ENCODE peak calls at places on chromosome 13, in six cellular contexts. One of them, this sample, is unnamed.

GRCh38 chr13:33543089-33543459 is 257.5 kb upstream of the STARD13 start:
- DNase-seq in progenitor cell of endocrine pancreas: no peak
- DNase-seq in endothelial cell of umbilical vein: no peak
- DNase-seq in immature natural killer cell: no peak
- DNase-seq in PC-3: no peak
- DNase-seq in activated CD4-positive, CD25-positive, alpha-beta regulatory T cell treated with anti-CD3 and anti-CD28 coated beads, Interleukin-2, amount 50 U/mL, for 72 hours: no peak
- DNase-seq in this sample: no peak

GRCh38 chr13:114152831-114153371 is 20.5 kb upstream of the RASA3 start:
- DNase-seq in activated CD4-positive, CD25-positive, alpha-beta regulatory T cell treated with anti-CD3 and anti-CD28 coated beads, Interleukin-2, amount 50 U/mL, for 72 hours: no peak
- DNase-seq in progenitor cell of endocrine pancreas: no peak
- DNase-seq in endothelial cell of umbilical vein: no peak
- DNase-seq in immature natural killer cell: peak; percentile 55
- DNase-seq in PC-3: no peak
- DNase-seq in this sample: no peak

GRCh38 chr13:29435125-29435911 is 160.2 kb downstream of the SLC7A1 start:
- DNase-seq in progenitor cell of endocrine pancreas: no peak
- DNase-seq in immature natural killer cell: no peak
- DNase-seq in activated CD4-positive, CD25-positive, alpha-beta regulatory T cell treated with anti-CD3 and anti-CD28 coated beads, Interleukin-2, amount 50 U/mL, for 72 hours: no peak
- DNase-seq in PC-3: peak; percentile 16
- DNase-seq in endothelial cell of umbilical vein: no peak
- DNase-seq in this sample: no peak

GRCh38 chr13:113192902-113193301 is 15.6 kb downstream of the PCID2 start:
- DNase-seq in PC-3: peak; percentile 69
- DNase-seq in endothelial cell of umbilical vein: no peak
- DNase-seq in activated CD4-positive, CD25-positive, alpha-beta regulatory T cell treated with anti-CD3 and anti-CD28 coated beads, Interleukin-2, amount 50 U/mL, for 72 hours: no peak
- DNase-seq in progenitor cell of endocrine pancreas: no peak
- DNase-seq in immature natural killer cell: no peak
- DNase-seq in this sample: no peak

GRCh38 chr13:100156786-100157185 is 67.9 kb downstream of the PCCA start:
- DNase-seq in progenitor cell of endocrine pancreas: no peak
- DNase-seq in PC-3: peak; percentile 82
- DNase-seq in activated CD4-positive, CD25-positive, alpha-beta regulatory T cell treated with anti-CD3 and anti-CD28 coated beads, Interleukin-2, amount 50 U/mL, for 72 hours: no peak
- DNase-seq in immature natural killer cell: no peak
- DNase-seq in endothelial cell of umbilical vein: peak; percentile 3
- DNase-seq in this sample: peak; percentile 80

GRCh38 chr13:30038884-30039283 is 188.5 kb upstream of the UBL3 start:
- DNase-seq in PC-3: no peak
- DNase-seq in immature natural killer cell: no peak
- DNase-seq in activated CD4-positive, CD25-positive, alpha-beta regulatory T cell treated with anti-CD3 and anti-CD28 coated beads, Interleukin-2, amount 50 U/mL, for 72 hours: no peak
- DNase-seq in endothelial cell of umbilical vein: no peak
- DNase-seq in progenitor cell of endocrine pancreas: no peak
- DNase-seq in this sample: peak; percentile 2

GRCh38 chr13:89465366-89465765 is 1794.2 kb downstream of the SLITRK5 start:
- DNase-seq in immature natural killer cell: no peak
- DNase-seq in endothelial cell of umbilical vein: no peak
- DNase-seq in PC-3: no peak
- DNase-seq in progenitor cell of endocrine pancreas: no peak
- DNase-seq in activated CD4-positive, CD25-positive, alpha-beta regulatory T cell treated with anti-CD3 and anti-CD28 coated beads, Interleukin-2, amount 50 U/mL, for 72 hours: no peak
- DNase-seq in this sample: peak; percentile 30

GRCh38 chr13:66805657-66806056 is 424.5 kb downstream of the PCDH9 start:
- DNase-seq in immature natural killer cell: no peak
- DNase-seq in progenitor cell of endocrine pancreas: no peak
- DNase-seq in activated CD4-positive, CD25-positive, alpha-beta regulatory T cell treated with anti-CD3 and anti-CD28 coated beads, Interleukin-2, amount 50 U/mL, for 72 hours: no peak
- DNase-seq in PC-3: peak; percentile 38
- DNase-seq in endothelial cell of umbilical vein: peak; percentile 80
- DNase-seq in this sample: peak; percentile 46

GRCh38 chr13:44904982-44905381 is 84.3 kb downstream of the NUFIP1 start:
- DNase-seq in PC-3: peak; percentile 75
- DNase-seq in endothelial cell of umbilical vein: peak; percentile 65
- DNase-seq in immature natural killer cell: no peak
- DNase-seq in activated CD4-positive, CD25-positive, alpha-beta regulatory T cell treated with anti-CD3 and anti-CD28 coated beads, Interleukin-2, amount 50 U/mL, for 72 hours: no peak
- DNase-seq in progenitor cell of endocrine pancreas: no peak
- DNase-seq in this sample: peak; percentile 56

GRCh38 chr13:75196112-75196855 is 285.7 kb downstream of the TBC1D4 start:
- DNase-seq in activated CD4-positive, CD25-positive, alpha-beta regulatory T cell treated with anti-CD3 and anti-CD28 coated beads, Interleukin-2, amount 50 U/mL, for 72 hours: no peak
- DNase-seq in immature natural killer cell: no peak
- DNase-seq in endothelial cell of umbilical vein: no peak
- DNase-seq in PC-3: no peak
- DNase-seq in progenitor cell of endocrine pancreas: no peak
- DNase-seq in this sample: no peak

GRCh38 chr13:37869506-37869755 is 141 bp downstream of the TRPC4 start:
- DNase-seq in endothelial cell of umbilical vein: no peak
- DNase-seq in activated CD4-positive, CD25-positive, alpha-beta regulatory T cell treated with anti-CD3 and anti-CD28 coated beads, Interleukin-2, amount 50 U/mL, for 72 hours: no peak
- DNase-seq in PC-3: no peak
- DNase-seq in immature natural killer cell: no peak
- DNase-seq in progenitor cell of endocrine pancreas: no peak
- DNase-seq in this sample: peak; percentile 54

GRCh38 chr13:94419304-94419943 is 60.1 kb downstream of the DCT start:
- DNase-seq in PC-3: peak; percentile 72
- DNase-seq in endothelial cell of umbilical vein: peak; percentile 6
- DNase-seq in activated CD4-positive, CD25-positive, alpha-beta regulatory T cell treated with anti-CD3 and anti-CD28 coated beads, Interleukin-2, amount 50 U/mL, for 72 hours: no peak
- DNase-seq in progenitor cell of endocrine pancreas: no peak
- DNase-seq in immature natural killer cell: no peak
- DNase-seq in this sample: no peak

GRCh38 chr13:98189841-98190505 is 12.9 kb upstream of the RNF113B start:
- DNase-seq in PC-3: no peak
- DNase-seq in endothelial cell of umbilical vein: peak; percentile 23
- DNase-seq in progenitor cell of endocrine pancreas: no peak
- DNase-seq in activated CD4-positive, CD25-positive, alpha-beta regulatory T cell treated with anti-CD3 and anti-CD28 coated beads, Interleukin-2, amount 50 U/mL, for 72 hours: no peak
- DNase-seq in immature natural killer cell: no peak
- DNase-seq in this sample: peak; percentile 60

GRCh38 chr13:68551701-68552522 is 1321.8 kb upstream of the PCDH9 start:
- DNase-seq in activated CD4-positive, CD25-positive, alpha-beta regulatory T cell treated with anti-CD3 and anti-CD28 coated beads, Interleukin-2, amount 50 U/mL, for 72 hours: no peak
- DNase-seq in progenitor cell of endocrine pancreas: no peak
- DNase-seq in PC-3: peak; percentile 10
- DNase-seq in endothelial cell of umbilical vein: no peak
- DNase-seq in immature natural killer cell: no peak
- DNase-seq in this sample: no peak

GRCh38 chr13:31890946-31891345 is 140.6 kb upstream of the FRY start:
- DNase-seq in activated CD4-positive, CD25-positive, alpha-beta regulatory T cell treated with anti-CD3 and anti-CD28 coated beads, Interleukin-2, amount 50 U/mL, for 72 hours: no peak
- DNase-seq in progenitor cell of endocrine pancreas: no peak
- DNase-seq in PC-3: no peak
- DNase-seq in immature natural killer cell: no peak
- DNase-seq in endothelial cell of umbilical vein: no peak
- DNase-seq in this sample: no peak

GRCh38 chr13:45331981-45332830 is 8.8 kb downstream of the TPT1 start:
- DNase-seq in endothelial cell of umbilical vein: peak; percentile 58
- DNase-seq in immature natural killer cell: no peak
- DNase-seq in progenitor cell of endocrine pancreas: no peak
- DNase-seq in activated CD4-positive, CD25-positive, alpha-beta regulatory T cell treated with anti-CD3 and anti-CD28 coated beads, Interleukin-2, amount 50 U/mL, for 72 hours: no peak
- DNase-seq in PC-3: peak; percentile 76
- DNase-seq in this sample: peak; percentile 40

GRCh38 chr13:24627090-24627714 is 53.0 kb upstream of the ATP12A start:
- DNase-seq in immature natural killer cell: no peak
- DNase-seq in progenitor cell of endocrine pancreas: peak; percentile 66
- DNase-seq in activated CD4-positive, CD25-positive, alpha-beta regulatory T cell treated with anti-CD3 and anti-CD28 coated beads, Interleukin-2, amount 50 U/mL, for 72 hours: no peak
- DNase-seq in PC-3: peak; percentile 54
- DNase-seq in endothelial cell of umbilical vein: no peak
- DNase-seq in this sample: peak; percentile 13

GRCh38 chr13:45519473-45519872 is 54.7 kb downstream of the COG3 start:
- DNase-seq in endothelial cell of umbilical vein: no peak
- DNase-seq in activated CD4-positive, CD25-positive, alpha-beta regulatory T cell treated with anti-CD3 and anti-CD28 coated beads, Interleukin-2, amount 50 U/mL, for 72 hours: no peak
- DNase-seq in immature natural killer cell: no peak
- DNase-seq in PC-3: no peak
- DNase-seq in progenitor cell of endocrine pancreas: no peak
- DNase-seq in this sample: no peak

GRCh38 chr13:44116562-44117315 is 237.0 kb downstream of the LACC1 start:
- DNase-seq in PC-3: no peak
- DNase-seq in activated CD4-positive, CD25-positive, alpha-beta regulatory T cell treated with anti-CD3 and anti-CD28 coated beads, Interleukin-2, amount 50 U/mL, for 72 hours: no peak
- DNase-seq in progenitor cell of endocrine pancreas: no peak
- DNase-seq in endothelial cell of umbilical vein: no peak
- DNase-seq in immature natural killer cell: peak; percentile 46
- DNase-seq in this sample: no peak

GRCh38 chr13:84126671-84127171 is 244.4 kb upstream of the SLITRK1 start:
- DNase-seq in immature natural killer cell: peak; percentile 59
- DNase-seq in PC-3: no peak
- DNase-seq in endothelial cell of umbilical vein: no peak
- DNase-seq in activated CD4-positive, CD25-positive, alpha-beta regulatory T cell treated with anti-CD3 and anti-CD28 coated beads, Interleukin-2, amount 50 U/mL, for 72 hours: no peak
- DNase-seq in progenitor cell of endocrine pancreas: no peak
- DNase-seq in this sample: peak; percentile 81

GRCh38 chr13:102400619-102401125 is 1.2 kb downstream of the FGF14 start:
- DNase-seq in progenitor cell of endocrine pancreas: no peak
- DNase-seq in activated CD4-positive, CD25-positive, alpha-beta regulatory T cell treated with anti-CD3 and anti-CD28 coated beads, Interleukin-2, amount 50 U/mL, for 72 hours: no peak
- DNase-seq in immature natural killer cell: no peak
- DNase-seq in PC-3: no peak
- DNase-seq in endothelial cell of umbilical vein: no peak
- DNase-seq in this sample: peak; percentile 88

GRCh38 chr13:107421028-107421427 is 794.3 kb downstream of the LIG4 start:
- DNase-seq in immature natural killer cell: no peak
- DNase-seq in PC-3: peak; percentile 4
- DNase-seq in progenitor cell of endocrine pancreas: no peak
- DNase-seq in activated CD4-positive, CD25-positive, alpha-beta regulatory T cell treated with anti-CD3 and anti-CD28 coated beads, Interleukin-2, amount 50 U/mL, for 72 hours: no peak
- DNase-seq in endothelial cell of umbilical vein: peak; percentile 60
- DNase-seq in this sample: no peak

GRCh38 chr13:51801631-51802099 is 2.3 kb downstream of the DHRS12 start:
- DNase-seq in PC-3: peak; percentile 30
- DNase-seq in endothelial cell of umbilical vein: peak; percentile 54
- DNase-seq in activated CD4-positive, CD25-positive, alpha-beta regulatory T cell treated with anti-CD3 and anti-CD28 coated beads, Interleukin-2, amount 50 U/mL, for 72 hours: no peak
- DNase-seq in progenitor cell of endocrine pancreas: no peak
- DNase-seq in immature natural killer cell: no peak
- DNase-seq in this sample: peak; percentile 87

This sample was measured in NCI-H69.